ENCODE peak calls at places on chromosome 15, in ten cellular contexts. R, I, N, P, K, G, E, J, S and V are unnamed samples.

GRCh38 chr15:45347033-45347432 is 31.3 kb downstream of the GATM start:
- DNase-seq in P (no peak), N (no peak), K (no peak), R (no peak), E (no peak), I (no peak), S (peak), J (no peak), G (no peak), V (no peak)

GRCh38 chr15:99537344-99537743 is 28.4 kb upstream of the MEF2A start:
- DNase-seq in G (no peak), P (no peak), R (no peak), K (no peak), N (no peak), I (no peak), S (no peak), E (no peak), J (no peak), V (no peak)

GRCh38 chr15:40928975-40929729 is at the start of gene DLL4:
- DNase-seq in E (no peak), N (no peak), G (peak), K (no peak), S (peak), I (no peak), J (no peak), P (peak), R (no peak), V (no peak)

GRCh38 chr15:29223640-29224039 is 46.0 kb downstream of the NSMCE3 start:
- DNase-seq in N (no peak), P (no peak), S (no peak), J (no peak), K (no peak), I (no peak), G (no peak), E (no peak), R (no peak), V (no peak)

GRCh38 chr15:59154268-59154667 is 49.3 kb downstream of the CCNB2 start:
- DNase-seq in E (no peak), P (no peak), S (no peak), K (no peak), J (no peak), R (no peak), G (no peak), I (no peak), N (no peak), V (no peak)

GRCh38 chr15:57550640-57551039 is 41.1 kb upstream of the MYZAP start:
- DNase-seq in K (no peak), R (no peak), N (no peak), E (no peak), P (no peak), G (no peak), J (peak), I (no peak), S (peak), V (no peak)

GRCh38 chr15:89356634-89357298 is 22.1 kb upstream of the POLG start:
- DNase-seq in G (peak), E (no peak), K (peak), I (no peak), R (no peak), N (no peak), P (no peak), J (no peak), S (peak), V (no peak)

GRCh38 chr15:97745481-97746071 is 214.9 kb upstream of the ARRDC4 start:
- DNase-seq in K (peak), R (no peak), N (no peak), I (no peak), S (peak), P (no peak), G (peak), J (no peak), E (no peak), V (no peak)

GRCh38 chr15:45637552-45638033 is 2.8 kb downstream of the SQOR start:
- DNase-seq in S (no peak), I (peak), N (no peak), P (peak), K (peak), E (peak), R (peak), G (no peak), J (peak), V (peak)

GRCh38 chr15:45023659-45024320 is 795 bp downstream of the SORD start:
- DNase-seq in R (no peak), J (no peak), K (peak), P (no peak), I (no peak), S (no peak), E (no peak), G (no peak), N (no peak), V (no peak)

GRCh38 chr15:35209838-35210237 is 124.7 kb upstream of the NANOGP8 start:
- DNase-seq in G (no peak), E (no peak), S (peak), J (no peak), P (no peak), N (no peak), K (no peak), R (no peak), I (no peak), V (peak)

GRCh38 chr15:58267026-58267425 is 128.8 kb downstream of the AQP9 start:
- DNase-seq in P (no peak), J (no peak), I (no peak), N (no peak), K (no peak), R (no peak), G (no peak), S (no peak), E (no peak), V (no peak)

GRCh38 chr15:25134546-25134945 is 179.8 kb downstream of the SNRPN start:
- DNase-seq in S (no peak), K (no peak), P (peak), J (no peak), N (no peak), G (no peak), E (no peak), I (no peak), R (no peak), V (no peak)

GRCh38 chr15:90364251-90364650 is 12.2 kb downstream of the ZNF774 start:
- DNase-seq in S (no peak), R (no peak), I (no peak), N (no peak), P (no peak), G (no peak), J (no peak), E (no peak), K (no peak), V (peak)

GRCh38 chr15:90988249-90988648 is 6.1 kb downstream of the PRC1 start:
- DNase-seq in P (no peak), N (no peak), R (no peak), S (no peak), J (no peak), I (no peak), K (peak), E (no peak), G (no peak), V (no peak)

GRCh38 chr15:31374986-31375385 is 48.4 kb downstream of the KLF13 start:
- DNase-seq in S (no peak), P (no peak), J (no peak), R (no peak), E (no peak), I (no peak), N (no peak), G (no peak), K (no peak), V (no peak)

GRCh38 chr15:99955532-99955931 is 222.3 kb upstream of the LYSMD4 start:
- DNase-seq in R (no peak), P (no peak), E (no peak), K (no peak), S (no peak), I (no peak), N (no peak), G (no peak), J (no peak), V (no peak)

GRCh38 chr15:96268421-96269204 is 61.9 kb upstream of the NR2F2 start:
- DNase-seq in I (peak), R (no peak), G (no peak), N (no peak), S (no peak), K (no peak), E (no peak), J (no peak), P (no peak), V (peak)

GRCh38 chr15:62360286-62360685 is 195.2 kb upstream of the C2CD4B start:
- DNase-seq in P (no peak), N (no peak), J (no peak), S (no peak), R (no peak), I (no peak), K (no peak), E (no peak), G (no peak), V (no peak)